ENCODE peak calls at places on chromosomes 7 and 10, in ten cellular contexts. S is A549, B is mucosa of descending colon, D is heart left ventricle, J is retinal pigment epithelial cell, K is HepG2, G is tibial artery, Y is IMR-90, E is brain microvascular endothelial cell, O is cardiac muscle cell. C is an unnamed sample.

GRCh38 chr10:5951167-5951711 is 26.1 kb downstream of the IL15RA start:
- DNase-seq in G (peak; percentile 81), S (no peak), B (no peak), O (peak; percentile 79), D (no peak), J (no peak), Y (no peak), E (no peak), K (no peak), C (no peak)

GRCh38 chr10:87845624-87846377 is 17.5 kb downstream of the KLLN start:
- DNase-seq in J (peak; percentile 92), G (no peak), E (peak; percentile 94), S (peak; percentile 48), K (no peak), D (no peak), O (peak; percentile 86), B (no peak), Y (peak; percentile 97), C (peak; percentile 47)

GRCh38 chr10:244227-244626 is 109.0 kb downstream of the ZMYND11 start:
- DNase-seq in K (no peak), S (no peak), G (no peak), B (no peak), D (no peak), J (no peak), E (no peak), Y (no peak), O (no peak), C (no peak)

GRCh38 chr10:100637785-100638184 is 102.0 kb downstream of the HIF1AN start:
- DNase-seq in D (no peak), G (no peak), E (peak; percentile 2), B (no peak), K (peak; percentile 35), O (peak; percentile 23), S (peak; percentile 67), Y (no peak), J (no peak), C (no peak)

GRCh38 chr7:131202451-131202850 is 125.2 kb upstream of the MKLN1 start:
- DNase-seq in K (no peak), E (no peak), D (no peak), Y (no peak), G (no peak), B (no peak), J (no peak), O (no peak), S (no peak), C (no peak)

GRCh38 chr7:98238976-98239375 is 13.1 kb downstream of the TECPR1 start:
- DNase-seq in D (no peak), S (no peak), G (no peak), J (no peak), E (peak; percentile 86), B (no peak), K (no peak), O (no peak), Y (peak; percentile 33), C (peak; percentile 82)

GRCh38 chr7:93044147-93044810 is 73.5 kb downstream of the SAMD9 start:
- DNase-seq in B (no peak), O (peak; percentile 7), D (no peak), Y (peak; percentile 74), E (peak; percentile 74), J (peak; percentile 24), K (no peak), S (no peak), G (no peak), C (peak; percentile 62)

GRCh38 chr7:725223-726005 is 1.1 kb upstream of the DNAAF5 start:
- DNase-seq in J (no peak), B (no peak), D (no peak), E (peak; percentile 77), G (no peak), O (peak; percentile 67), S (no peak), K (no peak), Y (peak; percentile 86), C (no peak)

GRCh38 chr7:128904381-128905197 is 5.9 kb downstream of the KCP start:
- DNase-seq in B (no peak), G (peak; percentile 52), D (peak; percentile 14), S (peak; percentile 60), J (no peak), O (peak; percentile 69), K (peak; percentile 52), Y (peak; percentile 56), E (peak; percentile 40), C (no peak)

GRCh38 chr10:102237711-102238252 is 3.5 kb downstream of the PITX3 start:
- DNase-seq in J (no peak), G (no peak), Y (no peak), D (no peak), B (no peak), E (no peak), K (no peak), S (no peak), O (no peak), C (no peak)

GRCh38 chr7:70383947-70384475 is 747.9 kb upstream of the GALNT17 start:
- DNase-seq in E (no peak), S (no peak), B (no peak), D (no peak), G (no peak), Y (no peak), O (no peak), J (no peak), K (no peak), C (no peak)

GRCh38 chr10:36994886-36995285 is 130.5 kb upstream of the ANKRD30A start:
- DNase-seq in E (no peak), S (no peak), K (no peak), O (no peak), B (no peak), G (no peak), D (no peak), Y (no peak), J (no peak), C (no peak)

GRCh38 chr10:64365663-64366062 is 844.5 kb downstream of the REEP3 start:
- DNase-seq in O (no peak), J (peak; percentile 99), S (no peak), D (no peak), B (no peak), Y (no peak), G (no peak), E (no peak), K (no peak), C (no peak)

GRCh38 chr10:70977621-70978020 is 89.3 kb upstream of the PCBD1 start:
- DNase-seq in E (no peak), S (no peak), K (no peak), O (no peak), G (no peak), Y (no peak), D (no peak), J (no peak), B (no peak), C (no peak)

DNA sequence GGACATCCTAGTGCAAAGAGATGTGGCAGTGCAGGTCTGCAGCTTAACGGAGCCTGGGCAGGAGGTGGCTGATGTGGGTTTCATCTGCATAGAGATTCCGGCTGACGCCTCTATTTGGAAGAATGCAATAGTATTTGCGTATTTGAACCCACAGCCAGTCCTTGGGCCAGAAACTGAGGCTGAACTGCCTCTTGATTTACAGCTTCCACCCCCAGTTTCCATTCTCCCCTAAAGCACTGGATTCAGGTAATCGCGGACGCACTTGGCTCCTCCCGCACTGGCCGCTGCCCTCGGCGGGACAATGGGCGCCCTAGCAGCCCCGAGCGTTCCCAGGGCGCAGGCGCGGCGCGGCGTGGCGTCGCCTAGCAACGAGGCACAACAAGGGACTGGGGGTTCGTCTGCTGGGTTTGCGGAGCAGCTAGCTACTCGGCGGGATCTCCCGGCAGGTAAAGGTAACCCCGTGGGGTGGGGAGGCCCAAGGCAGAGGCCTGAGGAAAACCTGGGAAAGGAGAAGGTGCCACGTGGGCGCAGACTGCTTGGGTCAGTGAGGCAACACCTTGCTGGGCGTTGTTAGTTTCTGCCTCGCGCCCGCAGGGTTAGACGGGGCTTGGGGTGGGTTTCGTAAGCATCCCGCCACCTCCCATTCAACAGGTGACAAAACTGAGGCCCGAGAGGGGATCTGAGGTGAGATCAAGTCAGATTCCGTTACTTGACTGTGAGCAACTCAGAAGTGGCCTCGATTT is at the start of gene ARMC3:
- DNase-seq in S (peak; percentile 57), D (peak; percentile 63), Y (no peak), J (no peak), K (peak; percentile 41), B (peak; percentile 60), G (no peak), O (peak; percentile 74), E (peak; percentile 36), C (no peak)
- H3K4me3 ChIP-seq in S (peak within 1 kb of the TSS; percentile 52), D (peak within 1 kb of the TSS; percentile 51), Y (no peak within 1 kb of the TSS), J (peak within 1 kb of the TSS; percentile 68), K (peak within 1 kb of the TSS; percentile 22), B (no peak within 1 kb of the TSS), G (peak within 1 kb of the TSS; percentile 30), O (peak within 1 kb of the TSS; percentile 39), E (peak within 1 kb of the TSS; percentile 64), C (no peak within 1 kb of the TSS)

GRCh38 chr7:19009241-19009935 is 108.0 kb downstream of the TWIST1 start:
- DNase-seq in J (no peak), O (peak; percentile 53), Y (peak; percentile 71), S (no peak), E (no peak), D (no peak), K (no peak), B (no peak), G (no peak), C (no peak)
- H3K4me3 ChIP-seq in J (no peak overlapping the region), O (no peak overlapping the region), Y (no peak overlapping the region), S (no peak overlapping the region), E (no peak overlapping the region), D (no peak overlapping the region), K (no peak overlapping the region), B (no peak overlapping the region), G (no peak overlapping the region), C (no peak overlapping the region)

GRCh38 chr10:61905837-61906236 is 4.3 kb downstream of the ARID5B start:
- DNase-seq in G (no peak), J (no peak), E (no peak), O (no peak), D (no peak), K (no peak), Y (no peak), S (no peak), B (no peak), C (no peak)

GRCh38 chr10:61903991-61904350 is 2.5 kb downstream of the ARID5B start:
- DNase-seq in B (no peak), J (no peak), G (no peak), Y (peak; percentile 19), K (no peak), D (no peak), S (no peak), O (no peak), E (no peak), C (no peak)

GRCh38 chr10:61903184-61903990 is 1.9 kb downstream of the ARID5B start:
- DNase-seq in G (peak; percentile 76), D (peak; percentile 63), K (peak; percentile 38), O (peak; percentile 74), Y (peak; percentile 55), E (no peak), J (no peak), S (peak; percentile 35), B (peak; percentile 81), C (peak; percentile 74)

GRCh38 chr10:61905446-61905725 is 3.9 kb downstream of the ARID5B start:
- DNase-seq in E (no peak), B (no peak), J (no peak), Y (no peak), S (no peak), G (no peak), D (no peak), K (no peak), O (no peak), C (no peak)

GRCh38 chr10:61904711-61905445 is 3.4 kb downstream of the ARID5B start:
- DNase-seq in D (no peak), G (no peak), E (peak; percentile 66), S (peak; percentile 55), B (no peak), Y (peak; percentile 80), O (peak; percentile 78), J (no peak), K (peak; percentile 75), C (peak; percentile 45)
- H3K4me3 ChIP-seq in D (peak overlapping the region; percentile 66), G (peak overlapping the region; percentile 89), E (peak overlapping the region; percentile 12), S (no peak overlapping the region), B (no peak overlapping the region), Y (peak overlapping the region; percentile 60), O (no peak overlapping the region), J (peak overlapping the region; percentile 88), K (peak overlapping the region; percentile 96), C (peak overlapping the region; percentile 74)

GRCh38 chr7:76267107-76267834 is 35.2 kb upstream of the HSPB1 start:
- DNase-seq in D (no peak), O (no peak), S (no peak), Y (no peak), G (no peak), E (no peak), K (no peak), J (no peak), B (no peak), C (no peak)
- H3K4me3 ChIP-seq in D (peak overlapping the region; percentile 41), O (peak overlapping the region; percentile 12), S (peak overlapping the region; percentile 51), Y (peak overlapping the region; percentile 7), G (peak overlapping the region; percentile 6), E (no peak overlapping the region), K (no peak overlapping the region), J (peak overlapping the region; percentile 13), B (no peak overlapping the region), C (no peak overlapping the region)